ENCODE peak calls at places on chromosomes 11 and 22, in four cellular contexts. S is IMR-90, K is mesendoderm, M is mesenchymal stem cell. P is an unnamed sample.

GRCh38 chr22:22657712-22658111 is 13.3 kb downstream of the GGTLC2 start:
- DNase-seq in S (no peak), K (no peak), M (no peak), P (no peak)

GRCh38 chr11:46330887-46331652 is 16.2 kb upstream of the DGKZ start:
- DNase-seq in S (no peak), K (no peak), M (peak; percentile 19), P (no peak)

GRCh38 chr11:111531687-111532364 is 8.7 kb upstream of the LAYN start:
- DNase-seq in S (peak; percentile 95), K (peak; percentile 57), M (peak; percentile 95), P (no peak)

GRCh38 chr11:95764267-95764898 is 25.2 kb downstream of the FAM76B start:
- DNase-seq in S (peak; percentile 67), K (peak; percentile 49), M (peak; percentile 65), P (no peak)

GRCh38 chr11:45872513-45873356 is 12.7 kb upstream of the MAPK8IP1 start:
- DNase-seq in S (peak; percentile 95), K (peak; percentile 94), M (peak; percentile 98), P (peak; percentile 72)

GRCh38 chr22:50184541-50185383 is 951 bp upstream of the TRABD start:
- DNase-seq in S (no peak), K (no peak), M (no peak), P (no peak)

GRCh38 chr22:47781024-47781423 is 1018.6 kb downstream of the TBC1D22A start:
- DNase-seq in S (no peak), K (no peak), M (no peak), P (no peak)

GRCh38 chr11:15507592-15507991 is 392.9 kb downstream of the INSC start:
- DNase-seq in S (no peak), K (no peak), M (no peak), P (no peak)

GRCh38 chr11:103806130-103806900 is 230.1 kb upstream of the DDI1 start:
- DNase-seq in S (peak; percentile 93), K (no peak), M (peak; percentile 78), P (no peak)

GRCh38 chr22:23164091-23164490 is 16.2 kb upstream of the BCR start:
- DNase-seq in S (no peak), K (no peak), M (no peak), P (no peak)

GRCh38 chr11:129374081-129374992 is 1.3 kb upstream of the BARX2 start:
- DNase-seq in S (no peak), K (peak; percentile 46), M (peak; percentile 11), P (peak; percentile 24)

GRCh38 chr11:3775761-3776406 is 21.5 kb downstream of the NUP98 start:
- DNase-seq in S (no peak), K (peak; percentile 14), M (no peak), P (no peak)

GRCh38 chr11:61533401-61533800 is 24.9 kb downstream of the LRRC10B start:
- DNase-seq in S (no peak), K (no peak), M (no peak), P (no peak)

GRCh38 chr11:113119074-113119473 is 157.9 kb downstream of the NCAM1 start:
- DNase-seq in S (no peak), K (peak; percentile 42), M (peak; percentile 38), P (no peak)

GRCh38 chr11:128365044-128365443 is 222.3 kb downstream of the ETS1 start:
- DNase-seq in S (peak; percentile 85), K (peak; percentile 39), M (peak; percentile 74), P (peak; percentile 32)

GRCh38 chr11:117426297-117426685 is 98.6 kb downstream of the CEP164 start:
- DNase-seq in S (peak; percentile 30), K (peak; percentile 88), M (peak; percentile 46), P (peak; percentile 83)

GRCh38 chr22:26430600-26430999 is 1.5 kb downstream of the ASPHD2 start:
- DNase-seq in S (no peak), K (no peak), M (no peak), P (no peak)

GRCh38 chr22:23369054-23369685 is 188.9 kb downstream of the BCR start:
- DNase-seq in S (no peak), K (no peak), M (no peak), P (no peak)

GRCh38 chr11:120381401-120381800 is 45.2 kb downstream of the ARHGEF12 start:
- DNase-seq in S (no peak), K (no peak), M (no peak), P (no peak)

GRCh38 chr11:7450836-7451235 is 34.5 kb upstream of the OLFML1 start:
- DNase-seq in S (no peak), K (no peak), M (no peak), P (no peak)

GRCh38 chr22:21754523-21755128 is 19.0 kb upstream of the YPEL1 start:
- DNase-seq in S (peak; percentile 12), K (peak; percentile 44), M (no peak), P (no peak)

GRCh38 chr11:6667733-6668374 is 12.2 kb upstream of the DCHS1 start:
- DNase-seq in S (peak; percentile 24), K (peak; percentile 69), M (peak; percentile 47), P (no peak)

GRCh38 chr22:49019737-49020136 is 807.9 kb downstream of the BRD1 start:
- DNase-seq in S (no peak), K (no peak), M (no peak), P (no peak)

GRCh38 chr22:19957445-19957844 is 15.8 kb upstream of the TXNRD2 start:
- DNase-seq in S (no peak), K (peak; percentile 48), M (no peak), P (no peak)

GRCh38 chr11:8070417-8071101 is 10.5 kb upstream of the TUB start:
- DNase-seq in S (peak; percentile 61), K (no peak), M (peak; percentile 46), P (no peak)

GRCh38 chr11:288328-289144 is at the start of gene PGGHG:
- DNase-seq in S (no peak), K (no peak), M (peak; percentile 56), P (no peak)

GRCh38 chr22:24304067-24304675 is 33.5 kb downstream of the SPECC1L start:
- DNase-seq in S (no peak), K (no peak), M (no peak), P (no peak)

GRCh38 chr11:6799402-6799801 is at the start of gene OR6A2:
- DNase-seq in S (peak; percentile 47), K (peak; percentile 23), M (peak; percentile 7), P (no peak)

GRCh38 chr11:120455487-120455886 is 56.1 kb upstream of the GRIK4 start:
- DNase-seq in S (no peak), K (no peak), M (no peak), P (no peak)

GRCh38 chr11:68840661-68841653 is 759 bp downstream of the CPT1A start:
- DNase-seq in S (peak; percentile 31), K (no peak), M (peak; percentile 84), P (no peak)

GRCh38 chr11:60858731-60859464 is 3.1 kb upstream of the PTGDR2 start:
- DNase-seq in S (no peak), K (no peak), M (no peak), P (no peak)

GRCh38 chr11:93614111-93614784 is 47.2 kb upstream of the CEP295 start:
- DNase-seq in S (no peak), K (peak; percentile 69), M (no peak), P (no peak)

GRCh38 chr11:69636512-69636866 is 4.5 kb upstream of the CCND1 start:
- DNase-seq in S (peak; percentile 90), K (peak; percentile 90), M (peak; percentile 88), P (peak; percentile 76)

GRCh38 chr22:38257170-38257569 is 15.6 kb downstream of the TMEM184B start:
- DNase-seq in S (peak; percentile 81), K (no peak), M (peak; percentile 75), P (no peak)

GRCh38 chr22:38259370-38259769 is 13.4 kb downstream of the TMEM184B start:
- DNase-seq in S (no peak), K (no peak), M (no peak), P (no peak)

GRCh38 chr22:38257650-38258246 is 15.1 kb downstream of the TMEM184B start:
- DNase-seq in S (no peak), K (no peak), M (no peak), P (no peak)

GRCh38 chr22:38260760-38261477 is 11.9 kb downstream of the TMEM184B start:
- DNase-seq in S (peak; percentile 29), K (no peak), M (no peak), P (peak; percentile 49)

DNA sequence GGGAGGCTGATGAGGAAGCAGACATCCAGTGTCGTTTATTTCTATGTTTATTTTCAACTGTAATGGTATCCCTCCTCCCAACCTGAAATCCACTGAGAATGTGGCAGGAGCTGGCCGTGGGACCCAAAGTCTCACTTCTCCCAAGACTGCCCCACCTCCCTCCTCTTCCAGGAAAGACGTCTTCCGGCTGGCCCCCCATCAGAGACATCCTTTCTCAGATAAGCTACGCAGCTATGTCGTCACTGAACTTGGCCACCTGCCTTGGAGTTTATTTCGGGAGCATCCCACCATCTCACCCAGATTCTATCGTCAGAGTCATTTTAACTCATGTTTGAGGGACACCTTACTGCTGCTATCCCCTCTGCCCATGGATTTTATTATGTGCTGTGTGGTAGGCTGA is 13.9 kb downstream of the TMEM184B start:
- DNase-seq in S (peak; percentile 91), K (no peak), M (no peak), P (no peak)
- H3K4me1 ChIP-seq in S (peaks cover 26% of the 10 kb centered on the region), K (peaks cover 1% of the 10 kb centered on the region), M (peaks cover 11% of the 10 kb centered on the region), P (peaks cover 28% of the 10 kb centered on the region)

DNA sequence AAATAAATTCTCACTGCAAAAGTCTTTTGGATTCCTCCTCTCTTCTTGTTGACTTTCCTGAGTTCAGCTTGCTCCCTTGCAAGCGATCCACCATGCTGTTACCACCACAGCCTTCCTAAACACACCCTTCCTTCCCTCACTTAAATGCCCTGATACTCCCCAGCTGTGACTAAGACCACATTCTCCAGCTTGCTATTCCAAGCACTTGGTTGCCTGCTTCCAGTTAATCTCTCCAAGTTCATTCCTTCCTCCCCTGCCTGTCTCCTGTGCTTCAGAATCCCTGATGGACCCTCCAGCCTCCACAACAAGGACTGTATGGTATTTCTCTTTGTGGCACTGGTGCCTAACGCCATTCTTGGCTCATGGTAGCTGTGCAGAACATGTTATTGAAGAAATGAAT is 603.9 kb upstream of the CADM1 start:
- DNase-seq in S (no peak), K (peak; percentile 48), M (no peak), P (no peak)
- H3K23ac ChIP-seq in S (no peak overlapping the region), K (no peak overlapping the region), M (no peak overlapping the region), P (no peak overlapping the region)

DNA sequence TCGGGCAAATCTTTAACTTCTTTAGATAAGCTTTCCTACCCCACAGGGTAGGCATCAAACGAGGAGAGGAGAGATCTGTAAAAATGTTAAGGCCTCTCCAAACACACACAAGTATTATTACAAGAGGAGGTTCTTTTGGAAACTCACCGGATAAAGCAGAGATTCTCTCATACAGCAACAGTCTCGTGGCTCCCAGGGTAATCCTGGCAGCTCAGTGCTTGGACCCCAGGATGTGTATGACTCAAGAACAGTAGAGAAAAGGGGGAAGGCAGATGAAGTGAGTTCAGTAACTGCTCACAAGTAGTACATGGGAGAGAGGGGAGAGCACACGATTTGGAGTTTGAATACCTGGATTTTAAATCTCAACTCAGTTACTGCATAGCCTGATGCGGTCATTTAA is 120.9 kb downstream of the FEZ1 start:
- DNase-seq in S (no peak), K (no peak), M (no peak), P (no peak)
- H3K4me1 ChIP-seq in S (peaks cover 6% of the 10 kb centered on the region), K (peaks cover 19% of the 10 kb centered on the region), M (peaks cover 16% of the 10 kb centered on the region), P (peaks cover 30% of the 10 kb centered on the region)

DNA sequence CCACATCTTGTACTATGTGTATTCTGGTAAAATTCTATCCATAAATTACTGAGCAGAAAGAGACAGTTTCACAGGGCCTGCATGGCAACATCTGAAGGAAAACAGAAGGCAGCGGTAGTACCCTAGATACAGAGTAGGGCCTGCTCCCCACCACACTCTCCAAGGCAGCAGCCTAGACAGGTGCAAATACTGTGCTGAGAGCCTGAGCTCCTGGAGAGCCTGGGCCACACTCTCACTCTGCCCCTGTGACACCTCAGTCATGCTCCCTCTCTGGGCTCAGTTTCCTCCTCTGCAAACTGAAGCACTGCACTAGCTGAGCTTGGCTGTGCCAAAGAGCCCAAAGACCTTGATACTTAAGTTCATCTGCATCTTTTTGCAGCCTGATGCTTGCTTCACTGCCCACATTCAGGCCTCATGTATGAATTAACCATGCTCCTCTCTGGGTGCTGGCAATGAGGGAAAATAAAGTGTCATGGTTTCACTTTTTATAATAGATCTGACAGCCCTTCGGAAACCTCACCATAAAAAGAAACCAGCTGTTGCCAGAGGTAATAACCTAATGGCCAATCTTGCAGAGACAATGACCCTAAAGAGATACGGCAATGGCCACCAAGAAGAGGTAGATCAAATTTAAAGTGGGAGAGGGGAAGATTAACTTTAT is 104.7 kb downstream of the PLEKHA7 start:
- DNase-seq in S (no peak), K (no peak), M (no peak), P (no peak)
- H3K23ac ChIP-seq in S (no peak overlapping the region), K (no peak overlapping the region), M (no peak overlapping the region), P (no peak overlapping the region)